ENCODE peak calls at places on chromosomes 4 and X, in seven cellular contexts. I is IMR-90, T is GM23338, M is ascending aorta, X is epithelial cell of esophagus, P is heart left ventricle, J is BJ. L is an unnamed sample.

GRCh38 chrX:67721321-67721720 is 177.5 kb downstream of the AR start:
- DNase-seq in I (no peak), T (no peak), M (no peak), X (no peak), P (no peak), J (no peak), L (no peak)

GRCh38 chr4:119728692-119729593 is 100.3 kb upstream of the PDE5A start:
- DNase-seq in I (peak), T (no peak), M (no peak), X (peak), P (no peak), J (no peak), L (peak)

GRCh38 chr4:5711479-5712184 is 631 bp downstream of the EVC start:
- DNase-seq in I (peak), T (peak), M (peak), X (peak), P (no peak), J (no peak), L (peak)

GRCh38 chr4:147984065-147984777 is 252.3 kb downstream of the ARHGAP10 start:
- DNase-seq in I (peak), T (peak), M (no peak), X (peak), P (no peak), J (no peak), L (peak)

GRCh38 chr4:169307581-169307980 is 36.8 kb upstream of the SH3RF1 start:
- DNase-seq in I (no peak), T (no peak), M (no peak), X (peak), P (no peak), J (no peak), L (no peak)

GRCh38 chr4:16192067-16192466 is 34.2 kb downstream of the TAPT1 start:
- DNase-seq in I (no peak), T (no peak), M (no peak), X (no peak), P (no peak), J (no peak), L (no peak)

GRCh38 chr4:43547560-43547959 is 655.0 kb downstream of the GRXCR1 start:
- DNase-seq in I (no peak), T (no peak), M (no peak), X (no peak), P (no peak), J (no peak), L (no peak)

GRCh38 chr4:173319696-173320095 is 14.5 kb downstream of the HMGB2 start:
- DNase-seq in I (peak), T (no peak), M (no peak), X (peak), P (no peak), J (no peak), L (peak)

GRCh38 chr4:182143086-182143821 is 99.9 kb upstream of the TENM3 start:
- DNase-seq in I (peak), T (peak), M (no peak), X (peak), P (no peak), J (no peak), L (no peak)

GRCh38 chrX:497201-497710 is 110.5 kb upstream of the PPP2R3B start:
- DNase-seq in I (no peak), T (no peak), M (no peak), X (no peak), P (no peak), J (no peak), L (no peak)

GRCh38 chr4:182856862-182857261 is 60.3 kb downstream of the DCTD start:
- DNase-seq in I (no peak), T (no peak), M (no peak), X (no peak), P (no peak), J (no peak), L (no peak)

GRCh38 chr4:174119051-174119450 is 164.4 kb downstream of the FBXO8 start:
- DNase-seq in I (peak), T (no peak), M (no peak), X (peak), P (no peak), J (peak), L (peak)

GRCh38 chrX:3252744-3253143 is 93.7 kb downstream of the MXRA5 start:
- DNase-seq in I (no peak), T (no peak), M (no peak), X (no peak), P (no peak), J (no peak), L (no peak)

GRCh38 chr4:76364763-76365162 is 56.2 kb downstream of the CCDC158 start:
- DNase-seq in I (no peak), T (no peak), M (no peak), X (no peak), P (no peak), J (no peak), L (no peak)

GRCh38 chrX:144335402-144335801 is 451.5 kb downstream of the UBE2NL start:
- DNase-seq in I (no peak), T (no peak), M (no peak), X (no peak), P (no peak), J (no peak), L (no peak)

GRCh38 chr4:27791640-27792039 is 931.0 kb downstream of the STIM2 start:
- DNase-seq in I (peak), T (no peak), M (no peak), X (no peak), P (no peak), J (no peak), L (peak)

GRCh38 chr4:77025643-77026321 is 50.0 kb downstream of the CCNI start:
- DNase-seq in I (peak), T (no peak), M (no peak), X (no peak), P (no peak), J (no peak), L (peak)

GRCh38 chr4:187840814-187841213 is 154.8 kb upstream of the ZFP42 start:
- DNase-seq in I (peak), T (no peak), M (no peak), X (peak), P (no peak), J (no peak), L (no peak)

GRCh38 chr4:126611900-126612299 is 1020.9 kb upstream of the INTU start:
- DNase-seq in I (peak), T (no peak), M (no peak), X (peak), P (no peak), J (no peak), L (peak)

GRCh38 chr4:150021483-150021882 is 56.8 kb upstream of the DCLK2 start:
- DNase-seq in I (no peak), T (no peak), M (no peak), X (no peak), P (no peak), J (no peak), L (peak)

GRCh38 chr4:140186651-140187315 is 32.8 kb upstream of the MAML3 start:
- DNase-seq in I (peak), T (no peak), M (peak), X (peak), P (no peak), J (no peak), L (peak)

GRCh38 chrX:138411048-138411447 is 300.5 kb downstream of the FGF13 start:
- DNase-seq in I (no peak), T (no peak), M (no peak), X (no peak), P (no peak), J (no peak), L (no peak)

GRCh38 chrX:10173331-10173900 is 16.6 kb downstream of the CLCN4 start:
- DNase-seq in I (peak), T (peak), M (no peak), X (peak), P (no peak), J (peak), L (peak)

GRCh38 chr4:91734682-91735081 is 569.1 kb upstream of the GRID2 start:
- DNase-seq in I (no peak), T (no peak), M (no peak), X (peak), P (no peak), J (no peak), L (no peak)

GRCh38 chrX:71198066-71198465 is 25.0 kb upstream of the GJB1 start:
- DNase-seq in I (no peak), T (no peak), M (no peak), X (no peak), P (no peak), J (no peak), L (no peak)

GRCh38 chrX:1316527-1316926 is 20.1 kb upstream of the IL3RA start:
- DNase-seq in I (no peak), T (no peak), M (peak), X (no peak), P (peak), J (no peak), L (no peak)

GRCh38 chr4:173273956-173274355 is 60.2 kb downstream of the HMGB2 start:
- DNase-seq in I (peak), T (no peak), M (no peak), X (no peak), P (no peak), J (no peak), L (no peak)

GRCh38 chr4:76194325-76194724 is 19.3 kb downstream of the SCARB2 start:
- DNase-seq in I (peak), T (no peak), M (peak), X (peak), P (no peak), J (peak), L (peak)

GRCh38 chrX:72269671-72270251 is 7.3 kb downstream of the RPS4X start:
- DNase-seq in I (peak), T (no peak), M (no peak), X (no peak), P (no peak), J (no peak), L (peak)

GRCh38 chr4:118265312-118266144 is 87.3 kb downstream of the PRSS12 start:
- DNase-seq in I (no peak), T (peak), M (no peak), X (peak), P (peak), J (no peak), L (no peak)

GRCh38 chrX:138925330-138925729 is 213.8 kb upstream of the FGF13 start:
- DNase-seq in I (peak), T (no peak), M (no peak), X (peak), P (no peak), J (peak), L (peak)

GRCh38 chr4:158314756-158315487 is 104.6 kb downstream of the TMEM144 start:
- DNase-seq in I (peak), T (no peak), M (no peak), X (peak), P (no peak), J (peak), L (peak)

GRCh38 chr4:153087671-153088194 is 116.5 kb upstream of the TRIM2 start:
- DNase-seq in I (no peak), T (no peak), M (no peak), X (no peak), P (no peak), J (no peak), L (no peak)

DNA sequence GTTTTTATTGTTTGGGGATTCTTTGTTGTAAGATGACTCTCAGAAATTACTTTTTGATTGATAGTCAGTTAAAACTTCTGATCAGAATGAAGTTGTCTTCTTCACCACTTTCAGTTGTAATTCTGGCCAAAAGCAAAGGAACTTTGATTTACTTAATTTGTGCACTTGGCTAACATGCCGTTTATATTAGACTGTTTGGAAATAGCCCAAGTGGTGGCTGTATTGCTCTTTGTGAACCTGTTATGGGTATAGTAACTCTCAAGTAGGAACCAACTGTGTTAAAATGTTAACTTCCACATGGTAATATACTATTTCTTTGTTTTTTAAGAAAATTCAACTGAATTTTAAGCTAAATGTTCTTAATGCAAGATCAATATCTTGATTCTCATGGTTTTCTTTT is 581.9 kb downstream of the GRID2 start:
- DNase-seq in I (no peak), T (no peak), M (no peak), X (no peak), P (no peak), J (no peak), L (no peak)
- H3K4me3 ChIP-seq in I (no peak), T (no peak), M (no peak), X (no peak), P (no peak), J (no peak), L (no peak)

GRCh38 chr4:2837110-2837903 is 6.3 kb upstream of the ADD1 start:
- DNase-seq in I (no peak), T (peak), M (no peak), X (no peak), P (peak), J (no peak), L (no peak)
- TF ChIP-seq CTCF in I (no peak), T (peak), M (no peak), X (no peak), P (no peak), J (peak), L (no peak)

DNA sequence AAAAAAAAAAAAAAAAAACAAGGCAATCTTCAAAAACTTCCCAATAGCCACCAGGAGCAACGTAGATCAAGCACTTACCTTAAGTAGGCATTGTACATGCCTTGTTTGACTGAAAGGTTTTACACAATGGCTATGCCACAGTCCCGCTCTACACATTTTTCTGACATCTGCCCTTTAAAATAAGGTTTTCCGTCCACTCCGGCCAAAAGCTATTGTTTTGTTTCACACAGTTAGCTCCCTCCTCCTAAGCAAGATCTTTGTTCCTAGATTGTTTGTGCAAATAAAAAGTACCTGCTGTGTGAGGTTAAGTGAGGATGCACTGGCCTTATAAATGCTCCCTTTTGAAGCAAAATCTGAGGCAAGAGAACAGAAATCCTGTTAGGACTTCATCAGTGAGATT is 11.8 kb downstream of the SCD5 start:
- DNase-seq in I (no peak), T (no peak), M (no peak), X (no peak), P (no peak), J (no peak), L (no peak)
- H3K4me3 ChIP-seq in I (no peak), T (no peak), M (no peak), X (no peak), P (no peak), J (no peak), L (no peak)

GRCh38 chrX:115366535-115366934 is 77.0 kb downstream of the LUZP4 start:
- DNase-seq in I (no peak), T (no peak), M (no peak), X (no peak), P (no peak), J (no peak), L (no peak)

GRCh38 chrX:115367455-115367854 is 77.9 kb downstream of the LUZP4 start:
- DNase-seq in I (peak), T (no peak), M (no peak), X (peak), P (no peak), J (no peak), L (peak)

GRCh38 chrX:115364625-115365024 is 75.1 kb downstream of the LUZP4 start:
- DNase-seq in I (peak), T (no peak), M (no peak), X (peak), P (no peak), J (no peak), L (peak)

GRCh38 chrX:115360220-115360781 is 70.8 kb downstream of the LUZP4 start:
- DNase-seq in I (no peak), T (no peak), M (no peak), X (no peak), P (no peak), J (no peak), L (no peak)

DNA sequence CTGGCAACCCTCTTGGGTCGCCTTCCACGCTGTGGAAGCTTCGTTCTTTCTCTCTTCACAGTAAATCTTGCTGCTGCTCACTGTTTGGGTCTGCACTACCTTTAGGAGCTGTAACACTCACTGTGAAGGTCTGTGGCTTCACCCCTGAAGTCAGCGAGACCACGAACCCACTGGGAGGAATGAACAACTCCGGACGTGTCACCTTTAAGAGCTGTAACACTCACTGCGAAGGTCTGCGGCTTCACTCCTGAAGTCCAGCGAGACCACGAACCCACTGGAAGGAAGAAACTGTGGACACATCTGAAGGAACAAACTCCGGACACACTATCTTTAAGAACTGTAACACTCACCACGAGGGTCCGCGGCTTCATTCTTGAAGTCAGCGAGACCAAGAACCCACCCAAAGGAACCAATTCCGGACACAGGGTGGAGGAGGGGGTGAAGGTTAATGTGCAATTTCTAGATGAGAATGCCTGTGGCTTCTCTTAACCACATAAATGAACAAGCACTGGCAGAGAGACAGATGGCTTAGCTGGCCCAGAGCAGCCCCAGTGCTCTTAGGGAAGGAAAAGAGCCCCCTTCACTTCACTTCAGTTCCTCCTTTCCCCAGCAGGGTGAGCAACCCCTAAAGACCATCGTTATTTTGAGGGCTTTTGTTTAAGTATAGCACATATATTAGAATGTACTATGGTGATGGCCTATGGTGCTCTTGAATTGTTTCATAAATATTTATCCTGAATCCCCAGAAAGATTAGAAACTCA is 73.0 kb downstream of the LUZP4 start:
- DNase-seq in I (peak), T (peak), M (no peak), X (no peak), P (no peak), J (no peak), L (peak)
- TF ChIP-seq CTCF in I (peak), T (peak), M (no peak), X (no peak), P (no peak), J (no peak), L (peak)

DNA sequence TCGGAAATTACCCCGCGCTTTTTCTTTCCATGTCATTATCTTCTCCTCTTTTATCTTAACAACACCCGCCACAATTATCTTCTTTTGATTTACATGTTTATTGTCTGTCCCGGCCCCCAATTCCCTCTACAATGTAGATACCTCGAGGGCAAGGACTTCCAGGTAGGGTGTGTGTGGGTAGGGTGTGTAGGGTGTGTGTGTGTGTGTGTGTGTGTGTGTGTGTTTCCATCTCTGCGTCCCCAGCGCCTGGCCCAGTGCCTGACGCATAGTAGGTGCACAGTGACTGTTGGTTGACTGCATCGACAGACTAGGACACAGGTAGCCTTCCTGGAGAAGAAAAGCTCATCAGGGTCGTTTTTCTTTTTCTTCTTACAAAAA is 103.1 kb downstream of the UCHL1 start:
- DNase-seq in I (no peak), T (no peak), M (no peak), X (no peak), P (no peak), J (no peak), L (no peak)
- H3K4me3 ChIP-seq in I (peak), T (peak), M (peak), X (no peak), P (peak), J (peak), L (peak)

DNA sequence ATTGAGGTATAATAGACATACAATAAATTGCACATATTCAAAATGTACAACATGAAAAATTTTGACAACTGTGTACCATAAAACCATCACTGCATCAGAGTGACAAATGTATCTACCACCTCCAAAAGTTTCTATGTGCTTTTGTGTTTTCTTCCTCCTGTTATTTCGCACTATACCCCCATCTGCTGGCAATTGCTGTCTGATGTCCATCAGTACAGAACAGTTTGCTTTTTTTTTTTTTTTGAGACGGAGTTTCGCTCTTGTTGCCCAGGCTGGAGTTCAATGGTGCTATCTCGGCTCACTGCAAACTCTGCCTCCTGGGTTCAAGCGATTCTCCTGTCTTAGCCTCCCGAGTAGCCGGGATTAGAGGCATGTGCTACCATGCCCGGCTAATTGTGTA is 154.3 kb upstream of the GIMD1 start:
- DNase-seq in I (peak), T (peak), M (no peak), X (no peak), P (no peak), J (no peak), L (peak)
- TF ChIP-seq CTCF in I (no peak), T (peak), M (no peak), X (no peak), P (no peak), J (no peak), L (peak)

GRCh38 chr4:104235966-104236365 is 258.7 kb downstream of the CXXC4 start:
- DNase-seq in I (no peak), T (no peak), M (no peak), X (no peak), P (no peak), J (no peak), L (no peak)
- H3K4me3 ChIP-seq in I (no peak), T (no peak), M (no peak), X (no peak), P (no peak), J (no peak), L (no peak)

DNA sequence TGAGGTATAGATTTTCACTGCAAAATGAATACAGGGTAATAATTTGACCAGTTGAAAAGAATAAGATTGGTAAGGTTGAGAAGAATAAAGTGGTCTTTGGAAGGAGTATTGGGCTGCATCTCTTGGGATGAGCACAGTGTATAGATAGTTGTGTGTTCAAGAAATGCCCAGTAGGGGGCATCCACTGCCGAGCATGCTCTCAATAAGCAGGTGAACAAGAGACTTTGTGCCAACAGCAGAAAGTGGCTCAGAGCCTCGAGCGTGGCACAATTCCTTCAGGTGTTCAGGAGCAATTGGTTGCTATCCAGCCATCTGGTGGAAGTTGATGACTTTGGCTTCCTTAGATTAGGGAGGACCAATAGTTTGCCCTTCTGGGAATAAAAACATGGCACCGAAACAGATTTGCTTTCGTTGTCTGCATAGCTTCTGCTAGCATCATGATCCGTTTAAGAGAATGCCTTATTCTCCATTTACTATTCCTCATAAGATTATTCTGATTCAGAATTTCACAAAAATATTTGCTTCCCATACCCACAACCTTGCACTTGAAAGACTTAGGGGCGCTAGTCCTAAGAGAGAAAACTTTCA is 258.1 kb upstream of the NEIL3 start:
- DNase-seq in I (peak), T (peak), M (no peak), X (peak), P (no peak), J (no peak), L (peak)
- TF ChIP-seq CTCF in I (peak), T (peak), M (no peak), X (peak), P (peak), J (peak), L (peak)